ENCODE peak calls at places on chromosomes 13 and 19, in five cellular contexts. U is tibial artery, O is mesendoderm, F is lung, R is H9. K is an unnamed sample.
A peak's percentile ranks its signal among the peaks of the same experiment; 100 is the strongest.

GRCh38 chr19:1154731-1155351 is 19.2 kb downstream of the SBNO2 start:
- DNase-seq in F (peak; percentile 93), O (no peak), R (no peak), U (peak; percentile 95), K (no peak)

GRCh38 chr19:38388310-38389100 is at the start of gene SPRED3:
- DNase-seq in O (no peak), R (no peak), F (no peak), U (peak; percentile 76), K (no peak)

GRCh38 chr13:34810996-34811395 is 131.1 kb upstream of the NBEA start:
- DNase-seq in O (no peak), R (no peak), U (no peak), F (no peak), K (no peak)

GRCh38 chr13:60230593-60230992 is 66.9 kb upstream of the DIAPH3 start:
- DNase-seq in U (no peak), O (peak; percentile 53), R (no peak), F (no peak), K (no peak)

GRCh38 chr13:46172531-46172991 is 9.4 kb downstream of the LCP1 start:
- DNase-seq in U (no peak), O (peak; percentile 26), F (no peak), R (no peak), K (peak; percentile 74)

GRCh38 chr19:47436712-47437401 is 17.5 kb upstream of the MEIS3 start:
- DNase-seq in U (peak; percentile 78), F (peak; percentile 84), O (peak; percentile 80), R (peak; percentile 84), K (peak; percentile 78)

GRCh38 chr19:45815501-45816216 is 551 bp upstream of the RSPH6A start:
- DNase-seq in U (no peak), R (peak; percentile 94), F (no peak), O (peak; percentile 95), K (no peak)

GRCh38 chr13:35157143-35157755 is 215.2 kb downstream of the NBEA start:
- DNase-seq in U (no peak), F (peak; percentile 33), R (no peak), O (peak; percentile 64), K (peak; percentile 11)

GRCh38 chr19:5109560-5109959 is 140.6 kb downstream of the KDM4B start:
- DNase-seq in F (no peak), R (peak; percentile 69), O (peak; percentile 73), U (no peak), K (no peak)

GRCh38 chr19:956747-957451 is 27.2 kb upstream of the WDR18 start:
- DNase-seq in F (no peak), R (peak; percentile 67), U (no peak), O (peak; percentile 92), K (no peak)

GRCh38 chr19:34351382-34351802 is 13.6 kb upstream of the GPI start:
- DNase-seq in O (no peak), U (no peak), F (no peak), R (no peak), K (no peak)

GRCh38 chr19:17246681-17247425 is 1.1 kb upstream of the NR2F6 start:
- DNase-seq in U (no peak), O (no peak), F (no peak), R (no peak), K (no peak)

GRCh38 chr19:6099633-6100032 is 10.7 kb downstream of the RFX2 start:
- DNase-seq in O (no peak), F (no peak), U (peak; percentile 48), R (no peak), K (no peak)

GRCh38 chr19:33124207-33125098 is 7.5 kb upstream of the WDR88 start:
- DNase-seq in F (no peak), R (no peak), U (no peak), O (peak; percentile 92), K (no peak)

GRCh38 chr13:64850017-64850416 is 2380.1 kb downstream of the PCDH9 start:
- DNase-seq in O (no peak), U (no peak), R (no peak), F (no peak), K (no peak)

GRCh38 chr19:46076951-46077814 is 36.4 kb upstream of the IGFL4 start:
- DNase-seq in U (no peak), R (peak; percentile 89), O (peak; percentile 94), F (no peak), K (no peak)

GRCh38 chr19:14565298-14565679 is 6.6 kb downstream of the NDUFB7 start:
- DNase-seq in R (peak; percentile 29), F (no peak), U (no peak), O (no peak), K (no peak)

GRCh38 chr13:30722361-30722760 is 13.0 kb upstream of the ALOX5AP start:
- DNase-seq in O (no peak), U (no peak), R (no peak), F (no peak), K (no peak)

GRCh38 chr19:18322318-18322758 is 538 bp downstream of the LSM4 start:
- DNase-seq in R (no peak), F (peak; percentile 52), U (no peak), O (peak; percentile 83), K (no peak)
- H3K4me1 ChIP-seq in R (peaks cover 8% of the 10 kb centered on the region), F (peaks cover 4% of the 10 kb centered on the region), U (peaks cover 39% of the 10 kb centered on the region), O (peaks cover 8% of the 10 kb centered on the region), K (peaks cover 64% of the 10 kb centered on the region)

GRCh38 chr13:50509771-50510441 is 333.6 kb downstream of the DLEU7 start:
- DNase-seq in R (no peak), F (no peak), O (peak; percentile 28), U (no peak), K (no peak)
- H3K4me1 ChIP-seq in R (no peaks in the 10 kb centered on the region), F (no peaks in the 10 kb centered on the region), O (no peaks in the 10 kb centered on the region), U (peaks cover 14% of the 10 kb centered on the region), K (peaks cover 20% of the 10 kb centered on the region)

GRCh38 chr19:44741841-44742352 is 6.6 kb upstream of the BCL3 start:
- DNase-seq in U (peak; percentile 100), F (peak; percentile 98), O (peak; percentile 78), R (peak; percentile 59), K (no peak)
- H3K4me1 ChIP-seq in U (peaks cover 41% of the 10 kb centered on the region), F (peaks cover 5% of the 10 kb centered on the region), O (peaks cover 3% of the 10 kb centered on the region), R (no peaks in the 10 kb centered on the region), K (peaks cover 5% of the 10 kb centered on the region)

GRCh38 chr13:44816701-44817684 is 172.3 kb downstream of the NUFIP1 start:
- DNase-seq in R (no peak), F (no peak), O (peak; percentile 11), U (no peak), K (no peak)
- H3K4me1 ChIP-seq in R (peaks cover 20% of the 10 kb centered on the region), F (no peaks in the 10 kb centered on the region), O (peaks cover 2% of the 10 kb centered on the region), U (peaks cover 23% of the 10 kb centered on the region), K (no peaks in the 10 kb centered on the region)

DNA sequence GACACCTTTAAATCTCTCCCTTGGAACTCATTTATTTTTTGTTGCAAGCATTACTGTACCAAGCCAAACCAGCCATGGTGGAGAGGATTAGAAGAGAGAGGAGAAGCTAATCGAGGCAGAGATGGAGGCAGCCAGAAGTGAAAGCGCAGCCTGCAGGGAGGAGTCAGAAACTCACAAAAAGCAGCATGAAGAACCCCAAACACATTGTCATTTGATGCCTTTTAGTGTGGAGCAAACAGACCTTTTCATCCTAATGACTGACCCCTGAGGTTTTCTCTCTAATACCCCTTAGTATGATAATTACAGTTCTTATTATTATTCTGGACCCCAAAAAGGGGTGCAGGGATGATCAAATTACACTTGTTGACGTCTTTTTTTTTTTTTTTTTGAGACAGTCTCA is 62.5 kb downstream of the TNFRSF19 start:
- DNase-seq in O (no peak), F (no peak), R (no peak), U (no peak), K (no peak)
- H3K4me1 ChIP-seq in O (peaks cover 16% of the 10 kb centered on the region), F (peaks cover 2% of the 10 kb centered on the region), R (peaks cover 6% of the 10 kb centered on the region), U (peaks cover 10% of the 10 kb centered on the region), K (no peaks in the 10 kb centered on the region)

GRCh38 chr13:74256969-74257368 is 122.8 kb upstream of the KLF12 start:
- DNase-seq in R (no peak), U (no peak), O (no peak), F (no peak), K (no peak)
- H3K4me1 ChIP-seq in R (no peaks in the 10 kb centered on the region), U (no peaks in the 10 kb centered on the region), O (no peaks in the 10 kb centered on the region), F (no peaks in the 10 kb centered on the region), K (peaks cover 79% of the 10 kb centered on the region)

GRCh38 chr13:78602561-78603239 is 652 bp downstream of the POU4F1 start:
- DNase-seq in F (no peak), U (no peak), O (no peak), R (peak; percentile 50), K (no peak)

GRCh38 chr13:78603240-78603947 is at the start of gene POU4F1:
- DNase-seq in R (peak; percentile 93), O (peak; percentile 88), U (no peak), F (no peak), K (peak; percentile 58)

GRCh38 chr13:78606471-78607408 is 3.4 kb upstream of the POU4F1 start:
- DNase-seq in F (no peak), U (no peak), R (peak; percentile 36), O (peak; percentile 8), K (no peak)

GRCh38 chr13:78607409-78608253 is 4.3 kb upstream of the POU4F1 start:
- DNase-seq in O (peak; percentile 55), R (peak; percentile 81), U (no peak), F (no peak), K (no peak)

DNA sequence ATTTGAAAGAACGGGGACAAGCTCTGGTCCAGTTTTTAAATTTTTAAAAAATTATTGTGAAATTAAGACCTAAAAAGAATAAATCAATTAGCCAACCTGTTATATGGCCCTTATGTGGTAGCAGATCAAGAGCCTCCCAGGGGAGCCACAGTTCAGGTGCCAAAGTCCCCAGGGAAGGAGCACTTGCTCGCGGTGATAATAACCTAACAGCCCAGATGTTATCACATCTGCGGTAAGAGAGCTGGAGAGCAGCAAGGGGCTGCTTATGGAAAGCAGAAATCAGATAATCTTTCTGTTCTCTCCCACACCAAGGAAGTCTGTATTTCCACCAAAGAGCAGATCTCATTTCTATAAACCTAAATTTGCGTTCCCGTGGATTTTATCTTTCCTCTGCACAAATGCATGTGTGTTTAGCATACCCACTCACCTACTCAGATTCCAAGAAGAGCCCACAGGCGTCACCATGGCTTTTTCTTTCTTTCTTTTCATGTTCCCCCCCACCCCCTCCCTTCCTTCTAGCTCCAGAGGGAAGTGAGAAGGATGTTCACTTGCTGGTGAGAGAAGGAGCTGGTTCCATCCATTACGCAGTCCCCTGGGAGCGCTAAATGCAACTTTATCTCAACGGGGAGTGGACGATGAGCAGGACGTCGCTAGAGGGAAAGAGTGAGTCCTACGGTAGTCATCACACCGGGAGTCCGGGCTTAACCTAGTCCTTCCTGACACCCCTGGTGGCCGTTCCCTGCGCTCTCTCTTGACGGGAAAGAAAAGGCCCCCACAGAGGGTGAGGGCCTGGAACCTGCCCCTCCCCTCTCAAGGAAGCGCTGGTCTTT is 1.6 kb upstream of the POU4F1 start:
- DNase-seq in O (peak; percentile 83), F (no peak), R (peak; percentile 79), U (no peak), K (no peak)
- H3K4me1 ChIP-seq in O (peaks cover 5% of the 10 kb centered on the region), F (no peaks in the 10 kb centered on the region), R (no peaks in the 10 kb centered on the region), U (peaks cover 55% of the 10 kb centered on the region), K (peaks cover 55% of the 10 kb centered on the region)

GRCh38 chr19:43754562-43755255 is at the start of gene SMG9:
- DNase-seq in R (peak; percentile 97), F (peak; percentile 98), O (peak; percentile 98), U (peak; percentile 99), K (peak; percentile 98)

GRCh38 chr19:43754312-43754561 is 525 bp downstream of the SMG9 start:
- DNase-seq in R (no peak), F (no peak), O (no peak), U (no peak), K (no peak)

GRCh38 chr19:43751466-43752220 is 3.1 kb downstream of the SMG9 start:
- DNase-seq in O (no peak), R (no peak), U (no peak), F (no peak), K (no peak)

GRCh38 chr19:43752287-43752875 is 2.4 kb downstream of the SMG9 start:
- DNase-seq in R (no peak), F (no peak), U (no peak), O (no peak), K (no peak)

GRCh38 chr19:43755256-43755801 is 567 bp upstream of the SMG9 start:
- DNase-seq in U (peak; percentile 88), R (peak; percentile 57), F (peak; percentile 81), O (peak; percentile 67), K (peak; percentile 75)
- H3K4me1 ChIP-seq in U (peaks cover 32% of the 10 kb centered on the region), R (no peaks in the 10 kb centered on the region), F (peaks cover 10% of the 10 kb centered on the region), O (no peaks in the 10 kb centered on the region), K (peaks cover 38% of the 10 kb centered on the region)